ENCODE peak calls at places on chromosomes 13 and 19, in eight cellular contexts. U is nephron progenitor cell, Y is HFFc6, D is neural progenitor cell, X is colonic mucosa, O is lower leg skin, P is ovary, N is H9. G is an unnamed sample.

GRCh38 chr13:41621716-41622508 is 164.6 kb downstream of the RGCC start:
- DNase-seq in O (no peak), N (no peak), P (no peak), D (no peak), X (no peak), U (no peak), Y (peak; percentile 8), G (no peak)

GRCh38 chr19:18424890-18425514 is 5.8 kb downstream of the SSBP4 start:
- DNase-seq in N (no peak), Y (no peak), X (no peak), O (no peak), D (no peak), P (peak; percentile 39), U (no peak), G (no peak)

GRCh38 chr13:102240110-102240509 is 161.7 kb downstream of the FGF14 start:
- DNase-seq in P (no peak), X (no peak), U (no peak), Y (no peak), D (no peak), O (no peak), N (no peak), G (no peak)

GRCh38 chr13:86402500-86402899 is 603.3 kb upstream of the SLITRK6 start:
- DNase-seq in X (no peak), Y (no peak), O (no peak), D (no peak), N (no peak), U (no peak), P (no peak), G (no peak)

GRCh38 chr19:5436101-5436947 is 18.9 kb upstream of the ZNRF4 start:
- DNase-seq in N (peak; percentile 94), X (no peak), U (peak; percentile 90), O (no peak), Y (peak; percentile 61), D (peak; percentile 95), P (no peak), G (peak; percentile 88)

GRCh38 chr19:13887529-13887928 is 10.6 kb downstream of the NANOS3 start:
- DNase-seq in P (no peak), N (no peak), U (no peak), X (no peak), O (no peak), D (no peak), Y (peak; percentile 32), G (no peak)

GRCh38 chr19:49132974-49133609 is 13.7 kb downstream of the PPFIA3 start:
- DNase-seq in P (peak; percentile 50), X (peak; percentile 70), O (no peak), Y (no peak), U (no peak), N (peak; percentile 87), D (peak; percentile 43), G (no peak)

GRCh38 chr19:15464394-15465385 is at the start of gene RASAL3:
- DNase-seq in P (no peak), U (no peak), X (peak; percentile 35), Y (no peak), N (peak; percentile 59), O (no peak), D (no peak), G (no peak)

GRCh38 chr19:12825259-12826131 is 8.9 kb downstream of the RTBDN start:
- DNase-seq in U (peak; percentile 84), D (peak; percentile 92), Y (no peak), P (no peak), N (peak; percentile 93), O (no peak), X (no peak), G (peak; percentile 83)

GRCh38 chr19:57190301-57190700 is 999 bp upstream of the ZNF264 start:
- DNase-seq in X (no peak), U (no peak), N (no peak), D (no peak), Y (no peak), P (no peak), O (no peak), G (no peak)

GRCh38 chr19:12847159-12848139 is 9.1 kb downstream of the MAST1 start:
- DNase-seq in Y (peak; percentile 77), X (peak; percentile 86), O (peak; percentile 96), P (peak; percentile 87), U (peak; percentile 99), D (peak; percentile 92), N (peak; percentile 94), G (peak; percentile 98)

GRCh38 chr19:3722443-3723109 is 14.4 kb downstream of the TJP3 start:
- DNase-seq in N (peak; percentile 93), U (no peak), O (no peak), P (no peak), D (peak; percentile 74), X (peak; percentile 84), Y (no peak), G (peak; percentile 35)

GRCh38 chr19:5045956-5046338 is 77.0 kb downstream of the KDM4B start:
- DNase-seq in X (peak; percentile 25), D (no peak), Y (no peak), U (no peak), N (no peak), P (no peak), O (no peak), G (no peak)

GRCh38 chr13:36666482-36667264 is 7.1 kb upstream of the SERTM1 start:
- DNase-seq in N (no peak), X (no peak), Y (no peak), D (no peak), P (no peak), U (no peak), O (no peak), G (no peak)

GRCh38 chr19:35056513-35057063 is 15.1 kb downstream of the HPN start:
- DNase-seq in D (no peak), O (no peak), Y (no peak), N (no peak), X (no peak), U (no peak), P (no peak), G (no peak)

GRCh38 chr13:71513414-71514063 is 353.5 kb downstream of the DACH1 start:
- DNase-seq in P (no peak), X (no peak), O (no peak), N (no peak), D (no peak), U (no peak), Y (no peak), G (no peak)

GRCh38 chr19:1270854-1271527 is 1.9 kb downstream of the CIRBP start:
- DNase-seq in O (peak; percentile 91), U (no peak), X (no peak), Y (no peak), P (peak; percentile 57), D (no peak), N (no peak), G (no peak)

GRCh38 chr19:1268392-1269064 is 604 bp upstream of the CIRBP start:
- DNase-seq in N (no peak), U (no peak), O (no peak), D (no peak), Y (no peak), P (no peak), X (no peak), G (no peak)

GRCh38 chr19:1270168-1270853 is 1.2 kb downstream of the CIRBP start:
- DNase-seq in Y (no peak), N (no peak), X (peak; percentile 63), U (no peak), P (no peak), D (no peak), O (no peak), G (no peak)

GRCh38 chr19:1269065-1269477 is at the start of gene CIRBP:
- DNase-seq in U (peak; percentile 100), Y (peak; percentile 98), X (peak; percentile 100), O (peak; percentile 100), D (peak; percentile 100), P (peak; percentile 100), N (peak; percentile 99), G (peak; percentile 99)

GRCh38 chr19:1269478-1270167 is 491 bp downstream of the CIRBP start:
- DNase-seq in X (peak; percentile 91), N (peak; percentile 79), U (peak; percentile 86), D (peak; percentile 95), P (peak; percentile 92), O (peak; percentile 97), Y (peak; percentile 90), G (peak; percentile 89)
- TF ChIP-seq CTCF in X (no peak), N (no peak), U (no peak), D (no peak), P (no peak), O (no peak), Y (peak; percentile 18), G (no peak)

GRCh38 chr13:47463726-47464125 is 537.3 kb downstream of the SUCLA2 start:
- DNase-seq in O (no peak), P (no peak), Y (peak; percentile 87), X (no peak), U (peak; percentile 3), N (peak; percentile 53), D (no peak), G (no peak)

GRCh38 chr13:47463002-47463401 is 538.1 kb downstream of the SUCLA2 start:
- DNase-seq in Y (no peak), N (no peak), P (no peak), O (no peak), X (no peak), U (no peak), D (no peak), G (no peak)

GRCh38 chr13:47455581-47455980 is 545.5 kb downstream of the SUCLA2 start:
- DNase-seq in O (no peak), D (no peak), U (no peak), Y (peak; percentile 21), N (no peak), X (no peak), P (no peak), G (no peak)

GRCh38 chr13:47457631-47458030 is 543.4 kb downstream of the SUCLA2 start:
- DNase-seq in N (no peak), X (no peak), Y (peak; percentile 33), P (no peak), U (no peak), D (no peak), O (no peak), G (no peak)

GRCh38 chr13:47459512-47459911 is 541.6 kb downstream of the SUCLA2 start:
- DNase-seq in U (no peak), N (no peak), O (no peak), P (no peak), D (peak; percentile 38), Y (peak; percentile 11), X (no peak), G (no peak)
- TF ChIP-seq CTCF in U (no peak), N (peak; percentile 62), O (no peak), P (no peak), D (peak; percentile 44), Y (peak; percentile 68), X (no peak), G (no peak)

GRCh38 chr19:7921302-7921954 is 1.3 kb downstream of the SNAPC2 start:
- DNase-seq in D (no peak), X (no peak), N (no peak), Y (no peak), U (no peak), P (peak; percentile 52), O (no peak), G (no peak)
- TF ChIP-seq CTCF in D (no peak), X (no peak), N (no peak), Y (no peak), U (no peak), P (no peak), O (no peak), G (no peak)

DNA sequence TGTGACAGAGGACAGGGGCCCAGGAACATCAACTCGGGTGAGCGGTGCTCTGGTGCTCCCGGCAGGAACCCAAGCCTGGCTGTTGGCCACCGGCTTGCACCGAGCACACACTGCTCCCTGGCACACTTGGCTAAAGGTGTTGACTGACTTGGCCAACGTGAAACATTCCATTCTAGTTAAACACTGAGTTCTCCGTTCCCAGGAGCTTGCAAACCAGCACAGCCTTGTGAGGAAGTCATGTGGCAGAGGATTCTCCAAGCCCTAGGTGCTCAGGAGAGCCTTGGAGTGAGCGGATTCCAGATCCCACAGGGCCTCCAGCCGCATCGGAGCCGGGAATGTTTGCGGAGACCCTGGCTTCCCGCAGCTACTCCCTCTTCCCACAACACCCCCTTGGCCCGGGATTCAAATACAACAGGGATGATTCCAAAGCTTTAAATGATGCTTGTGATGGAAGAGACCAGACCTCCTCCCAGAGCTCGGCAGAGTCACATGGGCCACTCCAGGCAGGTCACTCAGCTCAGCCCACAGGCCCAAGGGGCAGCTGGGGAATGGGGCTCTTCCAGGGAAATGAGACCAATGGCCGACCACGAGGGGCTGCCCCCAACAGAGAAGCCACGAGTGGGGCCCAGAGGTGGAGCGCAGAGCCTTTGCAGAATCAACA is 2.9 kb downstream of the C13orf46 start:
- DNase-seq in U (no peak), Y (no peak), X (peak; percentile 46), P (peak; percentile 9), O (peak; percentile 87), N (no peak), D (no peak), G (no peak)
- TF ChIP-seq CTCF in U (no peak), Y (no peak), X (no peak), P (no peak), O (no peak), N (no peak), D (no peak), G (no peak)